ENCODE peak calls at places on chromosomes 6 and 20, in eight cellular contexts. F is pulmonary artery endothelial cell; H is ascending aorta; P is activated effector memory CD4-positive, alpha-beta T cell treated with Interleukin-2 at 50 U/mL for 16 hours; B is naive thymus-derived CD8-positive, alpha-beta T cell; A is cardiac fibroblast; S is MV-4-11; D is naive B cell. K is an unnamed sample.

GRCh38 chr20:37297066-37297736 is 7.7 kb downstream of the MANBAL start:
- DNase-seq in F (no peak), H (no peak), P (no peak), B (no peak), A (peak; percentile 63), S (no peak), D (no peak), K (no peak)

GRCh38 chr20:47334022-47334551 is 22.4 kb downstream of the ZMYND8 start:
- DNase-seq in F (peak; percentile 95), H (no peak), P (no peak), B (no peak), A (peak; percentile 99), S (no peak), D (no peak), K (peak; percentile 47)

GRCh38 chr6:158648682-158649131 is 1.1 kb upstream of the SYTL3 start:
- DNase-seq in F (no peak), H (no peak), P (no peak), B (no peak), A (peak; percentile 96), S (peak; percentile 40), D (no peak), K (no peak)

GRCh38 chr20:53001502-53002301 is 29.5 kb downstream of the TSHZ2 start:
- DNase-seq in F (no peak), H (no peak), P (no peak), B (peak; percentile 69), A (no peak), S (no peak), D (peak; percentile 14), K (no peak)

GRCh38 chr6:68400396-68400795 is 234.7 kb upstream of the ADGRB3 start:
- DNase-seq in F (no peak), H (no peak), P (no peak), B (no peak), A (no peak), S (no peak), D (no peak), K (no peak)

GRCh38 chr6:168377856-168378832 is 58.6 kb upstream of the DACT2 start:
- DNase-seq in F (no peak), H (no peak), P (no peak), B (no peak), A (no peak), S (no peak), D (no peak), K (no peak)

GRCh38 chr6:100512203-100512862 is 47.6 kb upstream of the SIM1 start:
- DNase-seq in F (no peak), H (no peak), P (no peak), B (no peak), A (peak; percentile 80), S (no peak), D (no peak), K (no peak)

GRCh38 chr6:42369568-42369967 is 82.2 kb downstream of the TRERF1 start:
- DNase-seq in F (no peak), H (no peak), P (no peak), B (no peak), A (no peak), S (no peak), D (no peak), K (peak; percentile 31)

GRCh38 chr6:1240766-1241165 is 71.1 kb upstream of the FOXQ1 start:
- DNase-seq in F (no peak), H (no peak), P (no peak), B (no peak), A (no peak), S (no peak), D (no peak), K (no peak)

GRCh38 chr6:92271101-92271500 is 1148.3 kb downstream of the EPHA7 start:
- DNase-seq in F (no peak), H (no peak), P (no peak), B (no peak), A (no peak), S (no peak), D (no peak), K (no peak)

GRCh38 chr6:6824381-6824780 is 235.9 kb downstream of the LY86 start:
- DNase-seq in F (no peak), H (no peak), P (no peak), B (no peak), A (no peak), S (no peak), D (no peak), K (no peak)

GRCh38 chr6:88891135-88891845 is 72.1 kb downstream of the RNGTT start:
- DNase-seq in F (no peak), H (no peak), P (no peak), B (no peak), A (peak; percentile 50), S (no peak), D (no peak), K (no peak)

GRCh38 chr6:8268606-8269005 is 166.3 kb upstream of the EEF1E1 start:
- DNase-seq in F (no peak), H (no peak), P (no peak), B (no peak), A (no peak), S (no peak), D (no peak), K (no peak)

GRCh38 chr6:70510600-70510999 is 56.1 kb upstream of the SDHAF4 start:
- DNase-seq in F (no peak), H (no peak), P (no peak), B (no peak), A (no peak), S (no peak), D (no peak), K (no peak)

GRCh38 chr20:7226156-7226555 is 458.7 kb downstream of the BMP2 start:
- DNase-seq in F (no peak), H (no peak), P (no peak), B (no peak), A (no peak), S (no peak), D (no peak), K (no peak)

GRCh38 chr6:134029495-134030455 is 22.6 kb downstream of the SLC2A12 start:
- DNase-seq in F (no peak), H (no peak), P (no peak), B (no peak), A (peak; percentile 67), S (no peak), D (no peak), K (no peak)

GRCh38 chr6:89887452-89888137 is 6.7 kb upstream of the GJA10 start:
- DNase-seq in F (no peak), H (no peak), P (no peak), B (peak; percentile 17), A (peak; percentile 3), S (no peak), D (no peak), K (no peak)

GRCh38 chr6:75563032-75563431 is 38.6 kb upstream of the SENP6 start:
- DNase-seq in F (peak; percentile 5), H (no peak), P (no peak), B (no peak), A (peak; percentile 56), S (peak; percentile 51), D (no peak), K (peak; percentile 20)

K was measured in mucosa of descending colon.